ENCODE peak calls at places on chromosomes 1 and 21, in ten cellular contexts. One of them, this sample, is unnamed.

GRCh38 chr1:207025144-207025880 is 7.2 kb downstream of the C1orf116 start:
- DNase-seq in spleen: no peak
- DNase-seq in stomach: peak
- DNase-seq in heart left ventricle: peak
- DNase-seq in uterus: no peak
- DNase-seq in prostate gland: peak
- DNase-seq in tibial nerve: no peak
- DNase-seq in IMR-90: peak
- DNase-seq in ovary: no peak
- DNase-seq in esophagus muscularis mucosa: peak
- DNase-seq in this sample: no peak

GRCh38 chr1:193310569-193310968 is 124.2 kb upstream of the B3GALT2 start:
- DNase-seq in esophagus muscularis mucosa: no peak
- DNase-seq in uterus: no peak
- DNase-seq in spleen: no peak
- DNase-seq in stomach: no peak
- DNase-seq in IMR-90: no peak
- DNase-seq in tibial nerve: no peak
- DNase-seq in prostate gland: peak
- DNase-seq in ovary: no peak
- DNase-seq in heart left ventricle: no peak
- DNase-seq in this sample: no peak

GRCh38 chr1:153958961-153959260 is 499 bp upstream of the CRTC2 start:
- DNase-seq in stomach: no peak
- DNase-seq in spleen: peak
- DNase-seq in ovary: peak
- DNase-seq in prostate gland: no peak
- DNase-seq in tibial nerve: peak
- DNase-seq in IMR-90: no peak
- DNase-seq in uterus: no peak
- DNase-seq in heart left ventricle: no peak
- DNase-seq in esophagus muscularis mucosa: no peak
- DNase-seq in this sample: no peak

GRCh38 chr1:235821361-235821981 is 45.2 kb downstream of the LYST start:
- DNase-seq in prostate gland: no peak
- DNase-seq in spleen: no peak
- DNase-seq in heart left ventricle: no peak
- DNase-seq in esophagus muscularis mucosa: no peak
- DNase-seq in IMR-90: peak
- DNase-seq in stomach: no peak
- DNase-seq in uterus: no peak
- DNase-seq in ovary: no peak
- DNase-seq in tibial nerve: no peak
- DNase-seq in this sample: no peak

GRCh38 chr1:25536124-25536523 is 7.3 kb upstream of the LDLRAP1 start:
- DNase-seq in uterus: no peak
- DNase-seq in stomach: no peak
- DNase-seq in spleen: peak
- DNase-seq in ovary: no peak
- DNase-seq in IMR-90: no peak
- DNase-seq in esophagus muscularis mucosa: no peak
- DNase-seq in prostate gland: no peak
- DNase-seq in heart left ventricle: no peak
- DNase-seq in tibial nerve: no peak
- DNase-seq in this sample: no peak

GRCh38 chr21:36188937-36189336 is 32.3 kb downstream of the DOP1B start:
- DNase-seq in uterus: no peak
- DNase-seq in tibial nerve: no peak
- DNase-seq in spleen: no peak
- DNase-seq in prostate gland: no peak
- DNase-seq in IMR-90: no peak
- DNase-seq in ovary: no peak
- DNase-seq in heart left ventricle: no peak
- DNase-seq in stomach: no peak
- DNase-seq in esophagus muscularis mucosa: no peak
- DNase-seq in this sample: no peak

GRCh38 chr1:38789498-38790169 is 69.9 kb downstream of the RRAGC start:
- DNase-seq in esophagus muscularis mucosa: no peak
- DNase-seq in prostate gland: no peak
- DNase-seq in heart left ventricle: no peak
- DNase-seq in ovary: no peak
- DNase-seq in tibial nerve: no peak
- DNase-seq in spleen: no peak
- DNase-seq in uterus: no peak
- DNase-seq in IMR-90: no peak
- DNase-seq in stomach: no peak
- DNase-seq in this sample: no peak

GRCh38 chr1:100249155-100249536 is 488 bp downstream of the DBT start:
- DNase-seq in tibial nerve: no peak
- DNase-seq in IMR-90: no peak
- DNase-seq in stomach: no peak
- DNase-seq in esophagus muscularis mucosa: no peak
- DNase-seq in prostate gland: no peak
- DNase-seq in uterus: no peak
- DNase-seq in spleen: no peak
- DNase-seq in ovary: no peak
- DNase-seq in heart left ventricle: no peak
- DNase-seq in this sample: no peak

GRCh38 chr1:33093004-33093403 is 12.1 kb downstream of the AZIN2 start:
- DNase-seq in esophagus muscularis mucosa: no peak
- DNase-seq in ovary: no peak
- DNase-seq in stomach: no peak
- DNase-seq in prostate gland: no peak
- DNase-seq in uterus: no peak
- DNase-seq in spleen: no peak
- DNase-seq in IMR-90: no peak
- DNase-seq in tibial nerve: no peak
- DNase-seq in heart left ventricle: no peak
- DNase-seq in this sample: no peak

GRCh38 chr21:43267391-43268085 is 98.7 kb downstream of the CRYAA start:
- DNase-seq in IMR-90: no peak
- DNase-seq in ovary: no peak
- DNase-seq in uterus: no peak
- DNase-seq in esophagus muscularis mucosa: no peak
- DNase-seq in stomach: no peak
- DNase-seq in tibial nerve: no peak
- DNase-seq in prostate gland: no peak
- DNase-seq in spleen: peak
- DNase-seq in heart left ventricle: no peak
- DNase-seq in this sample: no peak

GRCh38 chr1:61741682-61742619 is at the start of gene PATJ:
- DNase-seq in spleen: peak
- DNase-seq in prostate gland: peak
- DNase-seq in IMR-90: peak
- DNase-seq in tibial nerve: peak
- DNase-seq in uterus: peak
- DNase-seq in esophagus muscularis mucosa: no peak
- DNase-seq in stomach: peak
- DNase-seq in ovary: peak
- DNase-seq in heart left ventricle: peak
- DNase-seq in this sample: peak

GRCh38 chr1:77899647-77900320 is 11.4 kb downstream of the NEXN start:
- DNase-seq in prostate gland: no peak
- DNase-seq in esophagus muscularis mucosa: no peak
- DNase-seq in stomach: no peak
- DNase-seq in IMR-90: peak
- DNase-seq in uterus: no peak
- DNase-seq in heart left ventricle: no peak
- DNase-seq in ovary: no peak
- DNase-seq in spleen: no peak
- DNase-seq in tibial nerve: no peak
- DNase-seq in this sample: no peak

GRCh38 chr1:29259802-29260441 is 23.6 kb downstream of the PTPRU start:
- DNase-seq in heart left ventricle: peak
- DNase-seq in prostate gland: no peak
- DNase-seq in stomach: peak
- DNase-seq in uterus: peak
- DNase-seq in ovary: peak
- DNase-seq in tibial nerve: peak
- DNase-seq in esophagus muscularis mucosa: no peak
- DNase-seq in spleen: no peak
- DNase-seq in IMR-90: no peak
- DNase-seq in this sample: peak

GRCh38 chr1:154546264-154547043 is 12.0 kb downstream of the UBE2Q1 start:
- DNase-seq in spleen: no peak
- DNase-seq in tibial nerve: no peak
- DNase-seq in esophagus muscularis mucosa: no peak
- DNase-seq in ovary: peak
- DNase-seq in IMR-90: peak
- DNase-seq in heart left ventricle: peak
- DNase-seq in prostate gland: no peak
- DNase-seq in stomach: peak
- DNase-seq in uterus: no peak
- DNase-seq in this sample: peak

GRCh38 chr1:11301593-11301992 is 28.6 kb downstream of the UBIAD1 start:
- DNase-seq in IMR-90: no peak
- DNase-seq in esophagus muscularis mucosa: no peak
- DNase-seq in ovary: no peak
- DNase-seq in tibial nerve: no peak
- DNase-seq in uterus: no peak
- DNase-seq in spleen: no peak
- DNase-seq in stomach: no peak
- DNase-seq in prostate gland: no peak
- DNase-seq in heart left ventricle: no peak
- DNase-seq in this sample: no peak

GRCh38 chr1:184408580-184408979 is 21.8 kb downstream of the C1orf21 start:
- DNase-seq in esophagus muscularis mucosa: no peak
- DNase-seq in tibial nerve: no peak
- DNase-seq in ovary: no peak
- DNase-seq in spleen: no peak
- DNase-seq in stomach: no peak
- DNase-seq in IMR-90: no peak
- DNase-seq in prostate gland: no peak
- DNase-seq in uterus: no peak
- DNase-seq in heart left ventricle: no peak
- DNase-seq in this sample: no peak

GRCh38 chr1:109786531-109787021 is 22.9 kb upstream of the EPS8L3 start:
- DNase-seq in prostate gland: no peak
- DNase-seq in stomach: peak
- DNase-seq in heart left ventricle: no peak
- DNase-seq in IMR-90: no peak
- DNase-seq in uterus: peak
- DNase-seq in ovary: peak
- DNase-seq in esophagus muscularis mucosa: no peak
- DNase-seq in tibial nerve: no peak
- DNase-seq in spleen: peak
- DNase-seq in this sample: no peak

GRCh38 chr1:81179239-81179638 is 621.5 kb upstream of the ADGRL2 start:
- DNase-seq in heart left ventricle: no peak
- DNase-seq in esophagus muscularis mucosa: no peak
- DNase-seq in spleen: no peak
- DNase-seq in stomach: no peak
- DNase-seq in tibial nerve: no peak
- DNase-seq in uterus: no peak
- DNase-seq in ovary: no peak
- DNase-seq in prostate gland: no peak
- DNase-seq in IMR-90: peak
- DNase-seq in this sample: no peak

GRCh38 chr1:229947968-229948367 is 119.1 kb upstream of the GALNT2 start:
- DNase-seq in heart left ventricle: no peak
- DNase-seq in uterus: no peak
- DNase-seq in esophagus muscularis mucosa: no peak
- DNase-seq in IMR-90: no peak
- DNase-seq in stomach: no peak
- DNase-seq in prostate gland: no peak
- DNase-seq in ovary: no peak
- DNase-seq in spleen: no peak
- DNase-seq in tibial nerve: no peak
- DNase-seq in this sample: no peak

GRCh38 chr1:27001570-27002360 is 8.3 kb downstream of the TRNP1 start:
- DNase-seq in ovary: no peak
- DNase-seq in tibial nerve: peak
- DNase-seq in IMR-90: no peak
- DNase-seq in spleen: peak
- DNase-seq in stomach: peak
- DNase-seq in prostate gland: no peak
- DNase-seq in esophagus muscularis mucosa: no peak
- DNase-seq in heart left ventricle: peak
- DNase-seq in uterus: no peak
- DNase-seq in this sample: peak
- TF ChIP-seq POLR2A in ovary: no peak
- TF ChIP-seq POLR2A in tibial nerve: no peak
- TF ChIP-seq POLR2A in IMR-90: no peak
- TF ChIP-seq POLR2A in spleen: no peak
- TF ChIP-seq POLR2A in stomach: peak
- TF ChIP-seq POLR2A in prostate gland: no peak
- TF ChIP-seq POLR2A in esophagus muscularis mucosa: no peak
- TF ChIP-seq POLR2A in heart left ventricle: no peak
- TF ChIP-seq POLR2A in uterus: no peak
- TF ChIP-seq POLR2A in this sample: no peak

GRCh38 chr1:17553970-17554369 is 14.5 kb downstream of the ARHGEF10L start:
- DNase-seq in prostate gland: no peak
- DNase-seq in spleen: no peak
- DNase-seq in ovary: no peak
- DNase-seq in heart left ventricle: no peak
- DNase-seq in esophagus muscularis mucosa: no peak
- DNase-seq in IMR-90: peak
- DNase-seq in tibial nerve: no peak
- DNase-seq in stomach: no peak
- DNase-seq in uterus: no peak
- DNase-seq in this sample: no peak
- H3K27ac ChIP-seq in prostate gland: peak
- H3K27ac ChIP-seq in spleen: no peak
- H3K27ac ChIP-seq in ovary: no peak
- H3K27ac ChIP-seq in heart left ventricle: no peak
- H3K27ac ChIP-seq in esophagus muscularis mucosa: peak
- H3K27ac ChIP-seq in IMR-90: peak
- H3K27ac ChIP-seq in tibial nerve: no peak
- H3K27ac ChIP-seq in stomach: peak
- H3K27ac ChIP-seq in uterus: peak
- H3K27ac ChIP-seq in this sample: no peak

GRCh38 chr1:2199042-2199810 is 4.7 kb upstream of the FAAP20 start:
- DNase-seq in heart left ventricle: peak
- DNase-seq in IMR-90: peak
- DNase-seq in ovary: peak
- DNase-seq in uterus: peak
- DNase-seq in spleen: peak
- DNase-seq in stomach: peak
- DNase-seq in esophagus muscularis mucosa: peak
- DNase-seq in tibial nerve: peak
- DNase-seq in prostate gland: peak
- DNase-seq in this sample: peak
- TF ChIP-seq POLR2A in heart left ventricle: peak
- TF ChIP-seq POLR2A in IMR-90: peak
- TF ChIP-seq POLR2A in ovary: peak
- TF ChIP-seq POLR2A in uterus: peak
- TF ChIP-seq POLR2A in spleen: peak
- TF ChIP-seq POLR2A in stomach: peak
- TF ChIP-seq POLR2A in esophagus muscularis mucosa: peak
- TF ChIP-seq POLR2A in tibial nerve: peak
- TF ChIP-seq POLR2A in prostate gland: peak
- TF ChIP-seq POLR2A in this sample: peak

GRCh38 chr1:210244746-210245367 is 12.3 kb downstream of the SERTAD4 start:
- DNase-seq in spleen: no peak
- DNase-seq in stomach: no peak
- DNase-seq in prostate gland: no peak
- DNase-seq in heart left ventricle: no peak
- DNase-seq in tibial nerve: no peak
- DNase-seq in esophagus muscularis mucosa: no peak
- DNase-seq in IMR-90: no peak
- DNase-seq in uterus: no peak
- DNase-seq in ovary: no peak
- DNase-seq in this sample: no peak
- H3K27ac ChIP-seq in spleen: no peak
- H3K27ac ChIP-seq in stomach: no peak
- H3K27ac ChIP-seq in prostate gland: no peak
- H3K27ac ChIP-seq in heart left ventricle: no peak
- H3K27ac ChIP-seq in tibial nerve: no peak
- H3K27ac ChIP-seq in esophagus muscularis mucosa: no peak
- H3K27ac ChIP-seq in IMR-90: no peak
- H3K27ac ChIP-seq in uterus: no peak
- H3K27ac ChIP-seq in ovary: no peak
- H3K27ac ChIP-seq in this sample: no peak